ENCODE peak calls at places on chromosomes 5 and 9, in five cellular contexts. X, G, O, U and W are unnamed samples.

GRCh38 chr5:96602776-96603175 is 59.4 kb upstream of the CAST start:
- DNase-seq in U (no peak), O (no peak), X (no peak), G (no peak), W (no peak)

GRCh38 chr9:131030978-131031641 is 22.1 kb downstream of the LAMC3 start:
- DNase-seq in X (no peak), U (peak), O (no peak), G (no peak), W (no peak)

GRCh38 chr9:93451762-93452709 is 551 bp downstream of the FAM120A start:
- DNase-seq in X (peak), U (peak), G (peak), O (peak), W (no peak)

GRCh38 chr9:133128152-133128551 is 7.1 kb upstream of the RALGDS start:
- DNase-seq in X (no peak), O (no peak), G (no peak), U (no peak), W (no peak)

GRCh38 chr9:78940121-78940855 is 631.5 kb upstream of the TLE4 start:
- DNase-seq in U (no peak), O (no peak), G (no peak), X (no peak), W (no peak)

GRCh38 chr5:80282054-80282453 is 26.2 kb upstream of the SERINC5 start:
- DNase-seq in G (no peak), O (no peak), X (no peak), U (no peak), W (no peak)

GRCh38 chr5:88826959-88827585 is 55.9 kb downstream of the MEF2C start:
- DNase-seq in O (no peak), G (no peak), U (no peak), X (no peak), W (no peak)

GRCh38 chr9:136717399-136717798 is 5.0 kb downstream of the DIPK1B start:
- DNase-seq in G (no peak), X (peak), U (no peak), O (no peak), W (no peak)

GRCh38 chr9:124242331-124243194 is 15.2 kb upstream of the NEK6 start:
- DNase-seq in U (no peak), X (no peak), O (peak), G (no peak), W (no peak)

GRCh38 chr9:6014668-6015270 is 655 bp downstream of the RANBP6 start:
- DNase-seq in G (no peak), O (no peak), X (no peak), U (no peak), W (no peak)

GRCh38 chr9:91972076-91972626 is 22.1 kb upstream of the ROR2 start:
- DNase-seq in U (no peak), O (no peak), G (no peak), X (no peak), W (no peak)

GRCh38 chr9:89592963-89593775 is 11.6 kb upstream of the GADD45G start:
- DNase-seq in G (peak), X (no peak), U (no peak), O (no peak), W (peak)
- TF ChIP-seq CTCF in G (peak), X (no peak), U (no peak), O (no peak), W (peak)

GRCh38 chr9:101904845-101905244 is 166.4 kb upstream of the GRIN3A start:
- DNase-seq in U (no peak), G (no peak), O (no peak), X (no peak), W (no peak)
- TF ChIP-seq CTCF in U (no peak), G (no peak), O (no peak), X (no peak), W (no peak)

GRCh38 chr5:1772634-1773033 is 27.0 kb downstream of the MRPL36 start:
- DNase-seq in X (no peak), O (no peak), U (peak), G (no peak), W (no peak)
- TF ChIP-seq CTCF in X (no peak), O (no peak), U (peak), G (peak), W (peak)

GRCh38 chr9:129330711-129331279 is 152.7 kb upstream of the IER5L start:
- DNase-seq in G (no peak), X (no peak), O (no peak), U (no peak), W (no peak)
- TF ChIP-seq CTCF in G (no peak), X (no peak), O (no peak), U (no peak), W (no peak)

GRCh38 chr5:154394328-154394727 is 51.5 kb upstream of the SAP30L start:
- DNase-seq in O (no peak), X (no peak), G (no peak), U (no peak), W (no peak)
- TF ChIP-seq CTCF in O (no peak), X (no peak), G (no peak), U (no peak), W (no peak)

GRCh38 chr5:27403248-27403882 is 365.0 kb upstream of the CDH9 start:
- DNase-seq in G (no peak), O (no peak), U (no peak), X (no peak), W (no peak)
- TF ChIP-seq CTCF in G (no peak), O (no peak), U (no peak), X (no peak), W (no peak)

GRCh38 chr9:126383395-126384104 is 56.9 kb downstream of the MVB12B start:
- DNase-seq in X (no peak), G (no peak), U (no peak), O (no peak), W (peak)

GRCh38 chr9:126386814-126387213 is 60.2 kb downstream of the MVB12B start:
- DNase-seq in O (no peak), X (no peak), U (no peak), G (no peak), W (no peak)

GRCh38 chr9:126384926-126385325 is 58.3 kb downstream of the MVB12B start:
- DNase-seq in O (no peak), G (no peak), X (no peak), U (no peak), W (peak)

GRCh38 chr9:126388964-126389363 is 62.3 kb downstream of the MVB12B start:
- DNase-seq in U (no peak), G (no peak), X (no peak), O (no peak), W (no peak)

GRCh38 chr9:126386088-126386487 is 59.5 kb downstream of the MVB12B start:
- DNase-seq in X (no peak), G (no peak), U (no peak), O (no peak), W (no peak)
- TF ChIP-seq CTCF in X (peak), G (peak), U (peak), O (no peak), W (peak)